ENCODE peak calls at places on chromosomes 4 and X, in five cellular contexts. A is ovary, M is GM20000, E is right atrium auricular region, Y is coronary artery. W is an unnamed sample.

GRCh38 chr4:164526916-164527315 is 227.0 kb upstream of the SMIM31 start:
- DNase-seq in A (no peak), M (no peak), E (no peak), Y (no peak), W (no peak)

GRCh38 chr4:158193171-158193749 is 17.0 kb upstream of the TMEM144 start:
- DNase-seq in A (no peak), M (peak), E (no peak), Y (no peak), W (no peak)

GRCh38 chr4:9944431-9945425 is 76.6 kb downstream of the SLC2A9 start:
- DNase-seq in A (no peak), M (no peak), E (peak), Y (no peak), W (no peak)

GRCh38 chrX:23656684-23657083 is 10.6 kb upstream of the PRDX4 start:
- DNase-seq in A (no peak), M (no peak), E (no peak), Y (no peak), W (no peak)

GRCh38 chrX:109600114-109600710 is 24.8 kb downstream of the KCNE5 start:
- DNase-seq in A (no peak), M (no peak), E (no peak), Y (no peak), W (no peak)

GRCh38 chr4:168480991-168481588 is 798 bp upstream of the DDX60L start:
- DNase-seq in A (no peak), M (peak), E (no peak), Y (no peak), W (peak)

GRCh38 chr4:156771171-156771837 is 200.3 kb downstream of the PDGFC start:
- DNase-seq in A (no peak), M (no peak), E (no peak), Y (no peak), W (no peak)

GRCh38 chr4:155572106-155572703 is 94.4 kb upstream of the GUCY1A1 start:
- DNase-seq in A (no peak), M (no peak), E (no peak), Y (no peak), W (no peak)

GRCh38 chr4:185394568-185395254 is 1.0 kb downstream of the LRP2BP start:
- DNase-seq in A (no peak), M (no peak), E (no peak), Y (no peak), W (peak)

GRCh38 chr4:47809654-47810203 is 28.1 kb downstream of the CORIN start:
- DNase-seq in A (no peak), M (no peak), E (no peak), Y (no peak), W (no peak)

GRCh38 chrX:55033429-55033828 is 2.7 kb upstream of the ALAS2 start:
- DNase-seq in A (no peak), M (no peak), E (no peak), Y (no peak), W (no peak)

GRCh38 chr4:149980941-149981340 is 97.3 kb upstream of the DCLK2 start:
- DNase-seq in A (peak), M (peak), E (no peak), Y (no peak), W (peak)

GRCh38 chr4:17448689-17449088 is 63.2 kb downstream of the QDPR start:
- DNase-seq in A (no peak), M (no peak), E (no peak), Y (no peak), W (peak)

GRCh38 chr4:41722171-41722570 is 26.4 kb downstream of the PHOX2B start:
- DNase-seq in A (no peak), M (no peak), E (no peak), Y (no peak), W (no peak)

GRCh38 chr4:78767350-78767749 is 8.8 kb upstream of the BMP2K start:
- DNase-seq in A (no peak), M (peak), E (no peak), Y (no peak), W (no peak)

GRCh38 chr4:39758176-39758575 is 60.2 kb downstream of the UBE2K start:
- DNase-seq in A (no peak), M (no peak), E (no peak), Y (no peak), W (no peak)

GRCh38 chr4:168645933-168646768 is 149.3 kb downstream of the PALLD start:
- DNase-seq in A (no peak), M (no peak), E (no peak), Y (no peak), W (no peak)

GRCh38 chrX:65601530-65602281 is 65.7 kb upstream of the MSN start:
- DNase-seq in A (peak), M (no peak), E (peak), Y (peak), W (peak)

GRCh38 chr4:7987148-7987989 is 47.7 kb upstream of the AFAP1 start:
- DNase-seq in A (peak), M (peak), E (peak), Y (no peak), W (peak)

GRCh38 chr4:9916346-9916745 is 105.0 kb downstream of the SLC2A9 start:
- DNase-seq in A (no peak), M (no peak), E (no peak), Y (no peak), W (no peak)

GRCh38 chrX:151984328-151984727 is 9.9 kb upstream of the GABRE start:
- DNase-seq in A (no peak), M (no peak), E (no peak), Y (no peak), W (no peak)

GRCh38 chr4:3199661-3200422 is 49.1 kb upstream of the MSANTD1 start:
- DNase-seq in A (no peak), M (no peak), E (no peak), Y (no peak), W (no peak)

GRCh38 chr4:142875117-142875516 is 29.0 kb upstream of the INPP4B start:
- DNase-seq in A (no peak), M (no peak), E (no peak), Y (no peak), W (no peak)

GRCh38 chr4:740011-740410 is 34.4 kb downstream of the PCGF3 start:
- DNase-seq in A (no peak), M (no peak), E (no peak), Y (no peak), W (no peak)

GRCh38 chr4:38013461-38014366 is 53.5 kb downstream of the PTTG2 start:
- DNase-seq in A (no peak), M (no peak), E (no peak), Y (no peak), W (no peak)

GRCh38 chr4:98181815-98182214 is 38.5 kb upstream of the STPG2 start:
- DNase-seq in A (no peak), M (no peak), E (no peak), Y (no peak), W (no peak)

GRCh38 chrX:72062890-72063289 is 68.8 kb downstream of the RTL5 start:
- DNase-seq in A (peak), M (no peak), E (peak), Y (no peak), W (no peak)

GRCh38 chr4:165096776-165097175 is 15.9 kb downstream of the TMEM192 start:
- DNase-seq in A (no peak), M (peak), E (peak), Y (no peak), W (no peak)

GRCh38 chrX:9148626-9149385 is 114.9 kb upstream of the FAM9B start:
- DNase-seq in A (no peak), M (no peak), E (no peak), Y (no peak), W (no peak)

GRCh38 chr4:180951312-180951711 is 1291.9 kb upstream of the TENM3 start:
- DNase-seq in A (no peak), M (no peak), E (no peak), Y (no peak), W (no peak)

GRCh38 chr4:180950377-180950776 is 1292.8 kb upstream of the TENM3 start:
- DNase-seq in A (no peak), M (no peak), E (no peak), Y (no peak), W (no peak)

GRCh38 chr4:180949825-180950224 is 1293.4 kb upstream of the TENM3 start:
- DNase-seq in A (no peak), M (no peak), E (no peak), Y (no peak), W (no peak)

DNA sequence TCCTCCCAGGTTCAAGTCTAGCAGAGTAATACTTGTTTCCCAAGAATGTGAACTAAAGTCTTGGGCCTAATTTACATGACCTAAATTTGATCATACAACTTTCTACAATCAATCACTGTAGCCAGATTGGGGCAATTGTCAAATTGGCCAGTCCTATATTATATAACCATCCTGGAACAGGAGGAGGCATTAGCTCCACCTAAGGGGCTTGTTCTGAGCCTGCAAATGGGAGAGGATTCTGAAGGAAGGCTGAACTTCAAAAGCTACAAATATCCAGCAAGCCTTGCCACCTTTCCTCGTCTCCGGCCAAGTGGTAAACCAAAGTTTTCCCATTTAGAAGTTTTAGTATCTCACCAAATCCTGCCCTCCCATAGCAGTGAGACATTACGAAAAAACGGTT is 1289.6 kb upstream of the TENM3 start:
- DNase-seq in A (no peak), M (no peak), E (no peak), Y (no peak), W (no peak)
- TF ChIP-seq CTCF in A (no peak), M (no peak), E (no peak), Y (no peak), W (no peak)

DNA sequence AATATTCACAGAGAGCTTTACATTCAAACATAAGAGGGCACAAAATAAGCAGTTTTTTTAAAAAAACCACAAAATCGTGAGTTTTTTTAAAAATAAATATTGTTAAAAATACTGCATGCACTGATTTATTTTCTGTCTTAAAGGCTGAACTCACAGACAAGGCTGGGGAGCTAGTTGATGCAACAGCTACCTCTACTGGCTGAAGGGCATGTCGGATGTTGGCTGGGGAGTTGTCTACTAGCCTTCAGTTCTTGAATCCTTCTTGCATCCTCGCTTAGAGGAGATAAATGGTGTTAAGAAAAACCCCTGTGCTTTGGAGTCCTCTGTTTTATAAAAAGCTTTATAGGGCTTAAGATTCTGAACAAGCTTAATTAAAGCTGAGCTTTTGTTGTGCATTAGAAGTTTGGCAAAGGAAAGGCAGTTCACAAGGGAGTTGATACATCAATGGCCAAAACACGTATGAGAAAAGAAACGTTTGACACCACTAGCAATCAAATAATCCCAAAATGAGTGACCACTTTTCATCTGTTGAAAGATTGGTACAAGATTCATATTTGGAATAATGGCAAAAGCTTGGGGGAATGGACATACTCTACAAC is 94.8 kb downstream of the SEL1L3 start:
- DNase-seq in A (peak), M (no peak), E (peak), Y (no peak), W (peak)
- TF ChIP-seq CTCF in A (no peak), M (peak), E (peak), Y (peak), W (peak)

GRCh38 chr4:105978684-105979296 is 83.5 kb downstream of the NPNT start:
- DNase-seq in A (no peak), M (no peak), E (no peak), Y (no peak), W (no peak)
- TF ChIP-seq CTCF in A (no peak), M (no peak), E (no peak), Y (no peak), W (no peak)

GRCh38 chr4:145482209-145483021 is 762 bp downstream of the SMAD1 start:
- DNase-seq in A (peak), M (peak), E (peak), Y (no peak), W (peak)
- TF ChIP-seq CTCF in A (no peak), M (no peak), E (no peak), Y (no peak), W (no peak)

DNA sequence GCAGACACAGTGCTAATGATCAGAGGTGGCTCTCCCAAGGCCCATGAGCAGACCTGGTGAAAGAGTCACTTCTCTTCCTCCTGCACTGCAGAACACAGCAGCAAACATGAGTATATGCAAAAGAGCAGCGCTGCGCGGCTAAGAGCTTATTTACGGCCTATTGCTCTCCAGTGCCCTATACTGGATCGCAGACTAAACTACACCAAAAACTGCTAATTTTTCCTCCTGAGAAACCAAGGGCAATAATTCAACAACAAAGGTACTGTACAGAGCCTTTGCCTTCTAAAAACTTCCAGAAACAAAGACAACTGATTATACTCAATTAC is 702.5 kb downstream of the ARAP2 start:
- DNase-seq in A (no peak), M (no peak), E (no peak), Y (no peak), W (no peak)
- TF ChIP-seq CTCF in A (no peak), M (no peak), E (no peak), Y (no peak), W (no peak)